ENCODE peak calls at places on chromosomes 3 and 15, in eight cellular contexts. One of them, this sample, is unnamed.

GRCh38 chr15:25795712-25796111 is 67.4 kb downstream of the ATP10A start:
- DNase-seq in stimulated activated naive B cell treated with anti-CD40 and anti-IgM and Interleukin-4, amounts not matched to agents 10 μg/mL and 1 μg/mL and 100 μg/mL, for 72 hours: no peak
- DNase-seq in RPMI8226: no peak
- DNase-seq in uterus: no peak
- DNase-seq in NCI-H1092: no peak
- DNase-seq in epithelial cell of prostate: no peak
- DNase-seq in cardiac septum: no peak
- DNase-seq in C1 segment of cervical spinal cord: no peak
- DNase-seq in this sample: peak; percentile 13

GRCh38 chr15:96312641-96313335 is 17.7 kb upstream of the NR2F2 start:
- DNase-seq in cardiac septum: no peak
- DNase-seq in RPMI8226: no peak
- DNase-seq in uterus: no peak
- DNase-seq in stimulated activated naive B cell treated with anti-CD40 and anti-IgM and Interleukin-4, amounts not matched to agents 10 μg/mL and 1 μg/mL and 100 μg/mL, for 72 hours: no peak
- DNase-seq in NCI-H1092: no peak
- DNase-seq in epithelial cell of prostate: peak; percentile 78
- DNase-seq in C1 segment of cervical spinal cord: no peak
- DNase-seq in this sample: no peak

GRCh38 chr3:32460031-32460749 is 42.5 kb downstream of the CMTM6 start:
- DNase-seq in stimulated activated naive B cell treated with anti-CD40 and anti-IgM and Interleukin-4, amounts not matched to agents 10 μg/mL and 1 μg/mL and 100 μg/mL, for 72 hours: peak; percentile 55
- DNase-seq in epithelial cell of prostate: no peak
- DNase-seq in C1 segment of cervical spinal cord: no peak
- DNase-seq in RPMI8226: peak; percentile 62
- DNase-seq in uterus: no peak
- DNase-seq in cardiac septum: no peak
- DNase-seq in NCI-H1092: peak; percentile 40
- DNase-seq in this sample: no peak

GRCh38 chr3:25662921-25663320 is 1.8 kb downstream of the TOP2B start:
- DNase-seq in RPMI8226: no peak
- DNase-seq in stimulated activated naive B cell treated with anti-CD40 and anti-IgM and Interleukin-4, amounts not matched to agents 10 μg/mL and 1 μg/mL and 100 μg/mL, for 72 hours: no peak
- DNase-seq in epithelial cell of prostate: no peak
- DNase-seq in NCI-H1092: no peak
- DNase-seq in uterus: no peak
- DNase-seq in cardiac septum: no peak
- DNase-seq in C1 segment of cervical spinal cord: no peak
- DNase-seq in this sample: no peak

GRCh38 chr3:156472150-156472549 is 82.8 kb downstream of the SSR3 start:
- DNase-seq in NCI-H1092: no peak
- DNase-seq in epithelial cell of prostate: no peak
- DNase-seq in stimulated activated naive B cell treated with anti-CD40 and anti-IgM and Interleukin-4, amounts not matched to agents 10 μg/mL and 1 μg/mL and 100 μg/mL, for 72 hours: no peak
- DNase-seq in C1 segment of cervical spinal cord: no peak
- DNase-seq in RPMI8226: peak; percentile 43
- DNase-seq in uterus: no peak
- DNase-seq in cardiac septum: no peak
- DNase-seq in this sample: no peak

GRCh38 chr3:197028711-197029510 is 706 bp downstream of the MELTF start:
- DNase-seq in epithelial cell of prostate: no peak
- DNase-seq in cardiac septum: peak; percentile 75
- DNase-seq in RPMI8226: no peak
- DNase-seq in C1 segment of cervical spinal cord: no peak
- DNase-seq in NCI-H1092: no peak
- DNase-seq in stimulated activated naive B cell treated with anti-CD40 and anti-IgM and Interleukin-4, amounts not matched to agents 10 μg/mL and 1 μg/mL and 100 μg/mL, for 72 hours: peak; percentile 50
- DNase-seq in uterus: no peak
- DNase-seq in this sample: peak; percentile 36

GRCh38 chr3:24963762-24964625 is 464.1 kb upstream of the RARB start:
- DNase-seq in uterus: no peak
- DNase-seq in cardiac septum: no peak
- DNase-seq in C1 segment of cervical spinal cord: no peak
- DNase-seq in stimulated activated naive B cell treated with anti-CD40 and anti-IgM and Interleukin-4, amounts not matched to agents 10 μg/mL and 1 μg/mL and 100 μg/mL, for 72 hours: no peak
- DNase-seq in epithelial cell of prostate: no peak
- DNase-seq in RPMI8226: peak; percentile 30
- DNase-seq in NCI-H1092: no peak
- DNase-seq in this sample: no peak

GRCh38 chr3:60954049-60954448 is 297.2 kb downstream of the FHIT start:
- DNase-seq in uterus: no peak
- DNase-seq in NCI-H1092: no peak
- DNase-seq in stimulated activated naive B cell treated with anti-CD40 and anti-IgM and Interleukin-4, amounts not matched to agents 10 μg/mL and 1 μg/mL and 100 μg/mL, for 72 hours: no peak
- DNase-seq in RPMI8226: no peak
- DNase-seq in C1 segment of cervical spinal cord: no peak
- DNase-seq in cardiac septum: no peak
- DNase-seq in epithelial cell of prostate: no peak
- DNase-seq in this sample: no peak

GRCh38 chr3:133191818-133192217 is 153.6 kb downstream of the TMEM108 start:
- DNase-seq in C1 segment of cervical spinal cord: no peak
- DNase-seq in RPMI8226: no peak
- DNase-seq in stimulated activated naive B cell treated with anti-CD40 and anti-IgM and Interleukin-4, amounts not matched to agents 10 μg/mL and 1 μg/mL and 100 μg/mL, for 72 hours: no peak
- DNase-seq in uterus: no peak
- DNase-seq in cardiac septum: no peak
- DNase-seq in epithelial cell of prostate: no peak
- DNase-seq in NCI-H1092: no peak
- DNase-seq in this sample: no peak

GRCh38 chr3:72924055-72924454 is 36.2 kb downstream of the GXYLT2 start:
- DNase-seq in uterus: no peak
- DNase-seq in NCI-H1092: no peak
- DNase-seq in RPMI8226: peak; percentile 18
- DNase-seq in cardiac septum: no peak
- DNase-seq in epithelial cell of prostate: no peak
- DNase-seq in C1 segment of cervical spinal cord: no peak
- DNase-seq in stimulated activated naive B cell treated with anti-CD40 and anti-IgM and Interleukin-4, amounts not matched to agents 10 μg/mL and 1 μg/mL and 100 μg/mL, for 72 hours: no peak
- DNase-seq in this sample: no peak

GRCh38 chr15:51736646-51737537 is 563 bp downstream of the LYSMD2 start:
- DNase-seq in C1 segment of cervical spinal cord: peak; percentile 60
- DNase-seq in cardiac septum: no peak
- DNase-seq in stimulated activated naive B cell treated with anti-CD40 and anti-IgM and Interleukin-4, amounts not matched to agents 10 μg/mL and 1 μg/mL and 100 μg/mL, for 72 hours: peak; percentile 63
- DNase-seq in NCI-H1092: peak; percentile 22
- DNase-seq in uterus: peak; percentile 52
- DNase-seq in epithelial cell of prostate: no peak
- DNase-seq in RPMI8226: peak; percentile 73
- DNase-seq in this sample: peak; percentile 77

GRCh38 chr15:76267077-76267476 is 44.2 kb downstream of the ETFA start:
- DNase-seq in C1 segment of cervical spinal cord: no peak
- DNase-seq in uterus: no peak
- DNase-seq in NCI-H1092: no peak
- DNase-seq in cardiac septum: no peak
- DNase-seq in RPMI8226: no peak
- DNase-seq in epithelial cell of prostate: no peak
- DNase-seq in stimulated activated naive B cell treated with anti-CD40 and anti-IgM and Interleukin-4, amounts not matched to agents 10 μg/mL and 1 μg/mL and 100 μg/mL, for 72 hours: no peak
- DNase-seq in this sample: no peak

GRCh38 chr15:39628131-39628482 is 47.2 kb downstream of the THBS1 start:
- DNase-seq in C1 segment of cervical spinal cord: no peak
- DNase-seq in stimulated activated naive B cell treated with anti-CD40 and anti-IgM and Interleukin-4, amounts not matched to agents 10 μg/mL and 1 μg/mL and 100 μg/mL, for 72 hours: no peak
- DNase-seq in NCI-H1092: no peak
- DNase-seq in epithelial cell of prostate: no peak
- DNase-seq in RPMI8226: no peak
- DNase-seq in uterus: no peak
- DNase-seq in cardiac septum: no peak
- DNase-seq in this sample: no peak

GRCh38 chr3:30186741-30187219 is 419.6 kb upstream of the TGFBR2 start:
- DNase-seq in NCI-H1092: no peak
- DNase-seq in C1 segment of cervical spinal cord: no peak
- DNase-seq in cardiac septum: no peak
- DNase-seq in RPMI8226: no peak
- DNase-seq in uterus: no peak
- DNase-seq in epithelial cell of prostate: no peak
- DNase-seq in stimulated activated naive B cell treated with anti-CD40 and anti-IgM and Interleukin-4, amounts not matched to agents 10 μg/mL and 1 μg/mL and 100 μg/mL, for 72 hours: no peak
- DNase-seq in this sample: no peak

GRCh38 chr3:16203031-16203430 is 28.6 kb downstream of the GALNT15 start:
- DNase-seq in epithelial cell of prostate: peak; percentile 70
- DNase-seq in cardiac septum: no peak
- DNase-seq in stimulated activated naive B cell treated with anti-CD40 and anti-IgM and Interleukin-4, amounts not matched to agents 10 μg/mL and 1 μg/mL and 100 μg/mL, for 72 hours: no peak
- DNase-seq in RPMI8226: no peak
- DNase-seq in C1 segment of cervical spinal cord: no peak
- DNase-seq in uterus: no peak
- DNase-seq in NCI-H1092: no peak
- DNase-seq in this sample: no peak

GRCh38 chr3:171677706-171678105 is 132.6 kb downstream of the PLD1 start:
- DNase-seq in RPMI8226: no peak
- DNase-seq in cardiac septum: no peak
- DNase-seq in NCI-H1092: no peak
- DNase-seq in epithelial cell of prostate: no peak
- DNase-seq in C1 segment of cervical spinal cord: no peak
- DNase-seq in uterus: no peak
- DNase-seq in stimulated activated naive B cell treated with anti-CD40 and anti-IgM and Interleukin-4, amounts not matched to agents 10 μg/mL and 1 μg/mL and 100 μg/mL, for 72 hours: no peak
- DNase-seq in this sample: no peak

GRCh38 chr3:108546249-108546648 is 35.9 kb upstream of the MYH15 start:
- DNase-seq in uterus: no peak
- DNase-seq in C1 segment of cervical spinal cord: no peak
- DNase-seq in cardiac septum: no peak
- DNase-seq in stimulated activated naive B cell treated with anti-CD40 and anti-IgM and Interleukin-4, amounts not matched to agents 10 μg/mL and 1 μg/mL and 100 μg/mL, for 72 hours: no peak
- DNase-seq in NCI-H1092: no peak
- DNase-seq in epithelial cell of prostate: no peak
- DNase-seq in RPMI8226: no peak
- DNase-seq in this sample: no peak

GRCh38 chr3:8406479-8406878 is 95.1 kb upstream of the LMCD1 start:
- DNase-seq in uterus: no peak
- DNase-seq in RPMI8226: no peak
- DNase-seq in NCI-H1092: no peak
- DNase-seq in epithelial cell of prostate: no peak
- DNase-seq in stimulated activated naive B cell treated with anti-CD40 and anti-IgM and Interleukin-4, amounts not matched to agents 10 μg/mL and 1 μg/mL and 100 μg/mL, for 72 hours: no peak
- DNase-seq in C1 segment of cervical spinal cord: no peak
- DNase-seq in cardiac septum: no peak
- DNase-seq in this sample: no peak

GRCh38 chr3:70571696-70572095 is 259.3 kb upstream of the MDFIC2 start:
- DNase-seq in epithelial cell of prostate: no peak
- DNase-seq in RPMI8226: no peak
- DNase-seq in stimulated activated naive B cell treated with anti-CD40 and anti-IgM and Interleukin-4, amounts not matched to agents 10 μg/mL and 1 μg/mL and 100 μg/mL, for 72 hours: no peak
- DNase-seq in C1 segment of cervical spinal cord: no peak
- DNase-seq in uterus: no peak
- DNase-seq in cardiac septum: no peak
- DNase-seq in NCI-H1092: no peak
- DNase-seq in this sample: no peak

GRCh38 chr15:20340931-20341661 is 200.5 kb downstream of the GOLGA6L6 start:
- DNase-seq in RPMI8226: peak; percentile 52
- DNase-seq in cardiac septum: peak; percentile 95
- DNase-seq in uterus: peak; percentile 65
- DNase-seq in epithelial cell of prostate: no peak
- DNase-seq in NCI-H1092: no peak
- DNase-seq in stimulated activated naive B cell treated with anti-CD40 and anti-IgM and Interleukin-4, amounts not matched to agents 10 μg/mL and 1 μg/mL and 100 μg/mL, for 72 hours: no peak
- DNase-seq in C1 segment of cervical spinal cord: no peak
- DNase-seq in this sample: no peak

GRCh38 chr15:64754663-64755426 is 20.5 kb downstream of the RBPMS2 start:
- DNase-seq in C1 segment of cervical spinal cord: no peak
- DNase-seq in epithelial cell of prostate: no peak
- DNase-seq in RPMI8226: no peak
- DNase-seq in stimulated activated naive B cell treated with anti-CD40 and anti-IgM and Interleukin-4, amounts not matched to agents 10 μg/mL and 1 μg/mL and 100 μg/mL, for 72 hours: peak; percentile 53
- DNase-seq in NCI-H1092: no peak
- DNase-seq in uterus: no peak
- DNase-seq in cardiac septum: no peak
- DNase-seq in this sample: no peak

GRCh38 chr3:169618894-169619792 is 44.4 kb downstream of the MECOM start:
- DNase-seq in epithelial cell of prostate: peak; percentile 8
- DNase-seq in NCI-H1092: no peak
- DNase-seq in C1 segment of cervical spinal cord: no peak
- DNase-seq in cardiac septum: no peak
- DNase-seq in uterus: no peak
- DNase-seq in RPMI8226: no peak
- DNase-seq in stimulated activated naive B cell treated with anti-CD40 and anti-IgM and Interleukin-4, amounts not matched to agents 10 μg/mL and 1 μg/mL and 100 μg/mL, for 72 hours: no peak
- DNase-seq in this sample: peak; percentile 70

GRCh38 chr15:40763801-40764765 is at the start of gene GCHFR:
- DNase-seq in stimulated activated naive B cell treated with anti-CD40 and anti-IgM and Interleukin-4, amounts not matched to agents 10 μg/mL and 1 μg/mL and 100 μg/mL, for 72 hours: peak; percentile 54
- DNase-seq in NCI-H1092: no peak
- DNase-seq in epithelial cell of prostate: no peak
- DNase-seq in uterus: peak; percentile 80
- DNase-seq in cardiac septum: peak; percentile 84
- DNase-seq in C1 segment of cervical spinal cord: no peak
- DNase-seq in RPMI8226: peak; percentile 66
- DNase-seq in this sample: peak; percentile 88

GRCh38 chr3:48595526-48596121 is 495 bp upstream of the COL7A1 start:
- DNase-seq in RPMI8226: no peak
- DNase-seq in epithelial cell of prostate: peak; percentile 72
- DNase-seq in cardiac septum: no peak
- DNase-seq in uterus: peak; percentile 69
- DNase-seq in C1 segment of cervical spinal cord: no peak
- DNase-seq in stimulated activated naive B cell treated with anti-CD40 and anti-IgM and Interleukin-4, amounts not matched to agents 10 μg/mL and 1 μg/mL and 100 μg/mL, for 72 hours: no peak
- DNase-seq in NCI-H1092: no peak
- DNase-seq in this sample: no peak

GRCh38 chr3:25423780-25424179 is 4.3 kb upstream of the RARB start:
- DNase-seq in C1 segment of cervical spinal cord: no peak
- DNase-seq in RPMI8226: peak; percentile 7
- DNase-seq in NCI-H1092: no peak
- DNase-seq in uterus: no peak
- DNase-seq in epithelial cell of prostate: peak; percentile 55
- DNase-seq in cardiac septum: no peak
- DNase-seq in stimulated activated naive B cell treated with anti-CD40 and anti-IgM and Interleukin-4, amounts not matched to agents 10 μg/mL and 1 μg/mL and 100 μg/mL, for 72 hours: no peak
- DNase-seq in this sample: no peak